ENCODE peak calls at places on chromosomes 7 and 10, in seven cellular contexts. One of them, this sample, is unnamed.

GRCh38 chr7:88761779-88762178 is 2.3 kb downstream of the ZNF804B start:
- DNase-seq in GM03348: no peak
- DNase-seq in OCI-LY7: no peak
- DNase-seq in hippocampal formation: no peak
- DNase-seq in NCI-H1092: no peak
- DNase-seq in HuH-7: no peak
- DNase-seq in SW480: no peak
- DNase-seq in this sample: no peak

GRCh38 chr7:25894902-25895791 is 256.9 kb upstream of the NFE2L3 start:
- DNase-seq in SW480: peak
- DNase-seq in OCI-LY7: peak
- DNase-seq in hippocampal formation: peak
- DNase-seq in GM03348: peak
- DNase-seq in NCI-H1092: no peak
- DNase-seq in HuH-7: peak
- DNase-seq in this sample: peak

GRCh38 chr10:4069491-4069890 is 284.5 kb upstream of the KLF6 start:
- DNase-seq in HuH-7: no peak
- DNase-seq in OCI-LY7: no peak
- DNase-seq in GM03348: peak
- DNase-seq in SW480: no peak
- DNase-seq in NCI-H1092: no peak
- DNase-seq in hippocampal formation: no peak
- DNase-seq in this sample: no peak

GRCh38 chr7:141220263-141220662 is 146.4 kb downstream of the TMEM178B start:
- DNase-seq in NCI-H1092: peak
- DNase-seq in SW480: no peak
- DNase-seq in hippocampal formation: no peak
- DNase-seq in GM03348: no peak
- DNase-seq in OCI-LY7: peak
- DNase-seq in HuH-7: peak
- DNase-seq in this sample: no peak

GRCh38 chr10:37991655-37992054 is 15.2 kb upstream of the ZNF25 start:
- DNase-seq in OCI-LY7: no peak
- DNase-seq in HuH-7: no peak
- DNase-seq in GM03348: no peak
- DNase-seq in hippocampal formation: no peak
- DNase-seq in NCI-H1092: no peak
- DNase-seq in SW480: no peak
- DNase-seq in this sample: no peak

GRCh38 chr10:133474027-133474426 is 20.3 kb downstream of the SCART1 start:
- DNase-seq in GM03348: peak
- DNase-seq in OCI-LY7: no peak
- DNase-seq in HuH-7: no peak
- DNase-seq in NCI-H1092: no peak
- DNase-seq in SW480: no peak
- DNase-seq in hippocampal formation: no peak
- DNase-seq in this sample: no peak

GRCh38 chr10:114982989-114983388 is 45.0 kb downstream of the TRUB1 start:
- DNase-seq in GM03348: no peak
- DNase-seq in SW480: no peak
- DNase-seq in OCI-LY7: no peak
- DNase-seq in NCI-H1092: no peak
- DNase-seq in hippocampal formation: no peak
- DNase-seq in HuH-7: no peak
- DNase-seq in this sample: no peak

GRCh38 chr7:50473531-50473930 is 23.4 kb upstream of the FIGNL1 start:
- DNase-seq in hippocampal formation: no peak
- DNase-seq in SW480: no peak
- DNase-seq in OCI-LY7: no peak
- DNase-seq in HuH-7: no peak
- DNase-seq in NCI-H1092: no peak
- DNase-seq in GM03348: no peak
- DNase-seq in this sample: no peak

GRCh38 chr7:4715385-4715770 is 33.3 kb downstream of the FOXK1 start:
- DNase-seq in SW480: no peak
- DNase-seq in OCI-LY7: no peak
- DNase-seq in HuH-7: peak
- DNase-seq in hippocampal formation: peak
- DNase-seq in GM03348: peak
- DNase-seq in NCI-H1092: no peak
- DNase-seq in this sample: peak

GRCh38 chr7:121510858-121511482 is 114.9 kb upstream of the FAM3C start:
- DNase-seq in hippocampal formation: no peak
- DNase-seq in SW480: no peak
- DNase-seq in HuH-7: no peak
- DNase-seq in NCI-H1092: no peak
- DNase-seq in GM03348: no peak
- DNase-seq in OCI-LY7: no peak
- DNase-seq in this sample: no peak

GRCh38 chr10:108970016-108970415 is 953.3 kb downstream of the XPNPEP1 start:
- DNase-seq in SW480: peak
- DNase-seq in HuH-7: peak
- DNase-seq in OCI-LY7: peak
- DNase-seq in NCI-H1092: no peak
- DNase-seq in hippocampal formation: no peak
- DNase-seq in GM03348: peak
- DNase-seq in this sample: no peak

GRCh38 chr7:154789404-154789803 is 213.5 kb downstream of the PAXIP1 start:
- DNase-seq in GM03348: no peak
- DNase-seq in HuH-7: peak
- DNase-seq in OCI-LY7: no peak
- DNase-seq in NCI-H1092: no peak
- DNase-seq in SW480: peak
- DNase-seq in hippocampal formation: peak
- DNase-seq in this sample: no peak

GRCh38 chr10:114753126-114753525 is 68.5 kb upstream of the FHIP2A start:
- DNase-seq in NCI-H1092: no peak
- DNase-seq in SW480: no peak
- DNase-seq in hippocampal formation: no peak
- DNase-seq in OCI-LY7: no peak
- DNase-seq in GM03348: no peak
- DNase-seq in HuH-7: no peak
- DNase-seq in this sample: no peak

GRCh38 chr7:110664798-110665197 is 426.1 kb upstream of the LRRN3 start:
- DNase-seq in hippocampal formation: no peak
- DNase-seq in NCI-H1092: no peak
- DNase-seq in OCI-LY7: no peak
- DNase-seq in GM03348: no peak
- DNase-seq in HuH-7: no peak
- DNase-seq in SW480: no peak
- DNase-seq in this sample: no peak

GRCh38 chr7:98934267-98934666 is 55.9 kb downstream of the TRRAP start:
- DNase-seq in NCI-H1092: no peak
- DNase-seq in OCI-LY7: no peak
- DNase-seq in HuH-7: no peak
- DNase-seq in SW480: no peak
- DNase-seq in hippocampal formation: no peak
- DNase-seq in GM03348: no peak
- DNase-seq in this sample: no peak

GRCh38 chr10:3476640-3477448 is 304.3 kb upstream of the PITRM1 start:
- DNase-seq in GM03348: no peak
- DNase-seq in hippocampal formation: no peak
- DNase-seq in NCI-H1092: no peak
- DNase-seq in HuH-7: no peak
- DNase-seq in OCI-LY7: no peak
- DNase-seq in SW480: no peak
- DNase-seq in this sample: no peak

GRCh38 chr10:77274046-77274795 is 363.4 kb downstream of the KCNMA1 start:
- DNase-seq in NCI-H1092: no peak
- DNase-seq in hippocampal formation: no peak
- DNase-seq in GM03348: no peak
- DNase-seq in SW480: peak
- DNase-seq in OCI-LY7: no peak
- DNase-seq in HuH-7: no peak
- DNase-seq in this sample: no peak

GRCh38 chr7:157805716-157806115 is 468.9 kb downstream of the DNAJB6 start:
- DNase-seq in GM03348: no peak
- DNase-seq in NCI-H1092: peak
- DNase-seq in HuH-7: no peak
- DNase-seq in hippocampal formation: no peak
- DNase-seq in OCI-LY7: no peak
- DNase-seq in SW480: no peak
- DNase-seq in this sample: no peak

GRCh38 chr10:36256166-36256565 is 614.1 kb upstream of the FZD8 start:
- DNase-seq in hippocampal formation: no peak
- DNase-seq in HuH-7: no peak
- DNase-seq in NCI-H1092: no peak
- DNase-seq in GM03348: peak
- DNase-seq in SW480: no peak
- DNase-seq in OCI-LY7: no peak
- DNase-seq in this sample: no peak

GRCh38 chr7:142925413-142925812 is 8.1 kb downstream of the TRPV5 start:
- DNase-seq in SW480: no peak
- DNase-seq in NCI-H1092: no peak
- DNase-seq in OCI-LY7: peak
- DNase-seq in GM03348: no peak
- DNase-seq in hippocampal formation: no peak
- DNase-seq in HuH-7: peak
- DNase-seq in this sample: no peak

GRCh38 chr10:132266594-132267161 is 41.1 kb downstream of the STK32C start:
- DNase-seq in GM03348: no peak
- DNase-seq in HuH-7: no peak
- DNase-seq in hippocampal formation: no peak
- DNase-seq in OCI-LY7: no peak
- DNase-seq in NCI-H1092: no peak
- DNase-seq in SW480: no peak
- DNase-seq in this sample: no peak

This sample was measured in left lobe of liver.